ENCODE peak calls at places on chromosomes 13 and 19, in ten cellular contexts. P is HT1080; K is activated naive CD4-positive, alpha-beta T cell treated with Interleukin-2 at 50 U/mL for 16 hours; W is KG1; A is RCC 7860; F is stimulated activated naive CD8-positive, alpha-beta T cell treated with anti-CD3 and anti-CD28 coated beads, Interleukin-15, Interleukin-2, amounts not matched to agents 100 U/mL and 50 U/mL, for 24 hours; J is cardiac fibroblast; I is PC-9; D is activated CD4-positive, CD25-positive, alpha-beta regulatory T cell treated with anti-CD3 and anti-CD28 coated beads, Interleukin-2, amount 50 U/mL, for 16 hours; Z is mucosa of descending colon. H is an unnamed sample.

GRCh38 chr19:40348961-40349507 is 539 bp downstream of the PLD3 start:
- DNase-seq in P (peak), K (no peak), W (peak), A (no peak), F (peak), J (peak), I (no peak), D (no peak), Z (no peak), H (no peak)

GRCh38 chr13:21670006-21670882 is 629 bp upstream of the FGF9 start:
- DNase-seq in P (peak), K (peak), W (peak), A (no peak), F (peak), J (peak), I (no peak), D (no peak), Z (peak), H (no peak)

GRCh38 chr13:109844396-109844795 is 58.0 kb upstream of the IRS2 start:
- DNase-seq in P (peak), K (no peak), W (no peak), A (no peak), F (no peak), J (no peak), I (no peak), D (no peak), Z (no peak), H (no peak)

GRCh38 chr19:459724-460511 is 915 bp downstream of the SHC2 start:
- DNase-seq in P (no peak), K (peak), W (no peak), A (no peak), F (peak), J (peak), I (no peak), D (no peak), Z (peak), H (no peak)

GRCh38 chr13:30313307-30313706 is 6.0 kb upstream of the KATNAL1 start:
- DNase-seq in P (no peak), K (no peak), W (no peak), A (no peak), F (no peak), J (no peak), I (no peak), D (no peak), Z (no peak), H (no peak)

GRCh38 chr19:51948979-51949378 is 21.7 kb downstream of the ZNF613 start:
- DNase-seq in P (no peak), K (no peak), W (no peak), A (no peak), F (no peak), J (peak), I (no peak), D (no peak), Z (no peak), H (no peak)

GRCh38 chr13:73957889-73958288 is 176.3 kb downstream of the KLF12 start:
- DNase-seq in P (no peak), K (no peak), W (no peak), A (no peak), F (no peak), J (no peak), I (no peak), D (no peak), Z (no peak), H (no peak)

GRCh38 chr19:38514812-38515633 is 81.5 kb downstream of the RYR1 start:
- DNase-seq in P (peak), K (peak), W (peak), A (peak), F (peak), J (peak), I (no peak), D (peak), Z (peak), H (no peak)

GRCh38 chr13:70829748-70830147 is 721.5 kb upstream of the KLHL1 start:
- DNase-seq in P (no peak), K (no peak), W (no peak), A (no peak), F (no peak), J (no peak), I (no peak), D (no peak), Z (no peak), H (no peak)

GRCh38 chr13:83691966-83692365 is 190.3 kb downstream of the SLITRK1 start:
- DNase-seq in P (no peak), K (no peak), W (no peak), A (no peak), F (no peak), J (no peak), I (no peak), D (no peak), Z (no peak), H (no peak)

GRCh38 chr19:1767464-1767933 is 14.2 kb downstream of the ONECUT3 start:
- DNase-seq in P (no peak), K (peak), W (no peak), A (no peak), F (peak), J (peak), I (no peak), D (peak), Z (peak), H (no peak)

GRCh38 chr19:6509118-6509971 is 7.2 kb upstream of the TUBB4A start:
- DNase-seq in P (no peak), K (no peak), W (no peak), A (no peak), F (no peak), J (no peak), I (no peak), D (no peak), Z (no peak), H (no peak)

GRCh38 chr13:92830821-92831220 is 395.8 kb upstream of the GPC6 start:
- DNase-seq in P (no peak), K (no peak), W (no peak), A (no peak), F (no peak), J (no peak), I (no peak), D (no peak), Z (no peak), H (no peak)

GRCh38 chr19:12838182-12838890 is at the start of gene MAST1:
- DNase-seq in P (no peak), K (peak), W (no peak), A (no peak), F (peak), J (peak), I (no peak), D (no peak), Z (peak), H (no peak)

GRCh38 chr19:37594982-37595382 is 306 bp downstream of the ZNF540 start:
- DNase-seq in P (no peak), K (peak), W (peak), A (no peak), F (peak), J (peak), I (peak), D (peak), Z (peak), H (peak)

GRCh38 chr19:45280471-45280961 is 29.4 kb downstream of the MARK4 start:
- DNase-seq in P (no peak), K (no peak), W (no peak), A (no peak), F (no peak), J (no peak), I (no peak), D (no peak), Z (no peak), H (no peak)

GRCh38 chr19:1624458-1624857 is 19.2 kb upstream of the UQCR11 start:
- DNase-seq in P (no peak), K (peak), W (no peak), A (no peak), F (peak), J (peak), I (no peak), D (no peak), Z (peak), H (no peak)

GRCh38 chr19:16325671-16326400 is 1.2 kb downstream of the KLF2 start:
- DNase-seq in P (peak), K (peak), W (no peak), A (no peak), F (peak), J (peak), I (no peak), D (no peak), Z (peak), H (no peak)

GRCh38 chr19:37537391-37537947 is 30.7 kb downstream of the ZNF793 start:
- DNase-seq in P (no peak), K (no peak), W (no peak), A (no peak), F (no peak), J (no peak), I (no peak), D (no peak), Z (no peak), H (no peak)

GRCh38 chr19:10338940-10339339 is 484 bp downstream of the ICAM3 start:
- DNase-seq in P (no peak), K (no peak), W (no peak), A (no peak), F (no peak), J (no peak), I (no peak), D (no peak), Z (no peak), H (no peak)

GRCh38 chr19:41928754-41929535 is 696 bp upstream of the ERFL start:
- DNase-seq in P (no peak), K (no peak), W (no peak), A (no peak), F (no peak), J (no peak), I (no peak), D (no peak), Z (peak), H (no peak)

GRCh38 chr13:76632388-76633044 is 253.7 kb downstream of the KCTD12 start:
- DNase-seq in P (no peak), K (no peak), W (no peak), A (no peak), F (no peak), J (no peak), I (no peak), D (no peak), Z (no peak), H (no peak)

GRCh38 chr13:92272177-92272576 is 873.8 kb downstream of the GPC5 start:
- DNase-seq in P (no peak), K (no peak), W (no peak), A (no peak), F (no peak), J (no peak), I (no peak), D (no peak), Z (no peak), H (no peak)

GRCh38 chr13:24264976-24265375 is 44.4 kb upstream of the C1QTNF9 start:
- DNase-seq in P (no peak), K (peak), W (no peak), A (no peak), F (peak), J (no peak), I (no peak), D (peak), Z (peak), H (no peak)

GRCh38 chr19:38676023-38676877 is 28.8 kb downstream of the ACTN4 start:
- DNase-seq in P (peak), K (no peak), W (no peak), A (peak), F (no peak), J (peak), I (no peak), D (no peak), Z (no peak), H (no peak)

GRCh38 chr19:58317481-58318072 is 9.2 kb upstream of the ZSCAN22 start:
- DNase-seq in P (no peak), K (no peak), W (no peak), A (no peak), F (no peak), J (peak), I (no peak), D (no peak), Z (no peak), H (peak)

GRCh38 chr13:75393839-75394238 is 88.1 kb downstream of the TBC1D4 start:
- DNase-seq in P (no peak), K (no peak), W (no peak), A (no peak), F (no peak), J (no peak), I (no peak), D (no peak), Z (no peak), H (no peak)

GRCh38 chr13:111917901-111918300 is 149.0 kb upstream of the SOX1 start:
- DNase-seq in P (no peak), K (no peak), W (no peak), A (no peak), F (no peak), J (no peak), I (no peak), D (no peak), Z (no peak), H (no peak)

GRCh38 chr19:18194554-18195238 is 1.7 kb downstream of the MPV17L2 start:
- DNase-seq in P (no peak), K (peak), W (no peak), A (no peak), F (peak), J (peak), I (no peak), D (no peak), Z (peak), H (no peak)

GRCh38 chr19:13437919-13438618 is 68.2 kb downstream of the CACNA1A start:
- DNase-seq in P (no peak), K (no peak), W (no peak), A (no peak), F (no peak), J (no peak), I (no peak), D (no peak), Z (no peak), H (no peak)

GRCh38 chr13:40072663-40073120 is 417.2 kb downstream of the COG6 start:
- DNase-seq in P (no peak), K (no peak), W (no peak), A (no peak), F (no peak), J (no peak), I (no peak), D (no peak), Z (no peak), H (no peak)

GRCh38 chr19:6279931-6280591 is at the start of gene MLLT1:
- DNase-seq in P (peak), K (peak), W (peak), A (peak), F (peak), J (peak), I (peak), D (peak), Z (peak), H (peak)

GRCh38 chr13:59513686-59514085 is 650.0 kb downstream of the DIAPH3 start:
- DNase-seq in P (no peak), K (no peak), W (no peak), A (no peak), F (no peak), J (no peak), I (no peak), D (no peak), Z (no peak), H (no peak)

GRCh38 chr13:91659583-91660415 is 261.4 kb downstream of the GPC5 start:
- DNase-seq in P (peak), K (no peak), W (no peak), A (no peak), F (no peak), J (no peak), I (no peak), D (no peak), Z (no peak), H (no peak)

GRCh38 chr19:47619763-47620162 is 10.8 kb downstream of the BICRA start:
- DNase-seq in P (no peak), K (no peak), W (no peak), A (no peak), F (no peak), J (no peak), I (no peak), D (no peak), Z (no peak), H (no peak)